ENCODE peak calls at places on chromosome 7, in six cellular contexts. N, I, L, Q, Z and S are unnamed samples.

GRCh38 chr7:137325927-137326326 is 17.6 kb downstream of the PTN start:
- DNase-seq in N (no peak), I (no peak), L (peak), Q (no peak), Z (no peak), S (no peak)

GRCh38 chr7:151031011-151031410 is 2.8 kb downstream of the ABCB8 start:
- DNase-seq in N (no peak), I (peak), L (no peak), Q (no peak), Z (no peak), S (no peak)

GRCh38 chr7:115910541-115911164 is 119.9 kb downstream of the TFEC start:
- DNase-seq in N (peak), I (peak), L (peak), Q (peak), Z (no peak), S (peak)

GRCh38 chr7:13159467-13160184 is 472.2 kb downstream of the ARL4A start:
- DNase-seq in N (no peak), I (no peak), L (no peak), Q (no peak), Z (no peak), S (no peak)

GRCh38 chr7:47379629-47380324 is 202.1 kb downstream of the TNS3 start:
- DNase-seq in N (peak), I (peak), L (peak), Q (no peak), Z (peak), S (peak)

GRCh38 chr7:19561121-19561805 is 147.6 kb downstream of the POLR1F start:
- DNase-seq in N (peak), I (peak), L (peak), Q (no peak), Z (no peak), S (peak)

GRCh38 chr7:108584211-108584610 is 14.5 kb downstream of the DNAJB9 start:
- DNase-seq in N (no peak), I (no peak), L (peak), Q (no peak), Z (no peak), S (peak)

GRCh38 chr7:48140001-48140681 is 31.1 kb upstream of the ABCA13 start:
- DNase-seq in N (peak), I (peak), L (peak), Q (no peak), Z (no peak), S (no peak)

GRCh38 chr7:93920496-93921189 is 892 bp upstream of the GNG11 start:
- DNase-seq in N (no peak), I (peak), L (no peak), Q (no peak), Z (no peak), S (peak)

GRCh38 chr7:151795168-151795754 is 81.7 kb downstream of the PRKAG2 start:
- DNase-seq in N (no peak), I (peak), L (no peak), Q (no peak), Z (peak), S (no peak)

GRCh38 chr7:28573751-28574295 is 161.5 kb downstream of the CREB5 start:
- DNase-seq in N (peak), I (peak), L (no peak), Q (peak), Z (no peak), S (no peak)

GRCh38 chr7:37092548-37092947 is 356.1 kb downstream of the ELMO1 start:
- DNase-seq in N (no peak), I (no peak), L (no peak), Q (no peak), Z (peak), S (no peak)

GRCh38 chr7:80604436-80604835 is 34.0 kb upstream of the CD36 start:
- DNase-seq in N (no peak), I (no peak), L (no peak), Q (no peak), Z (no peak), S (no peak)

GRCh38 chr7:44735403-44736165 is 13.1 kb upstream of the ZMIZ2 start:
- DNase-seq in N (peak), I (peak), L (peak), Q (no peak), Z (no peak), S (peak)

GRCh38 chr7:1555813-1556540 is at the start of gene TMEM184A:
- DNase-seq in N (no peak), I (no peak), L (no peak), Q (peak), Z (no peak), S (peak)

GRCh38 chr7:130349911-130350782 is 5.5 kb downstream of the CPA5 start:
- DNase-seq in N (peak), I (peak), L (peak), Q (no peak), Z (no peak), S (no peak)

GRCh38 chr7:100127866-100128601 is 1.3 kb downstream of the MBLAC1 start:
- DNase-seq in N (no peak), I (no peak), L (no peak), Q (peak), Z (no peak), S (no peak)

GRCh38 chr7:127665922-127666321 is 13.9 kb downstream of the SND1 start:
- DNase-seq in N (no peak), I (no peak), L (no peak), Q (no peak), Z (no peak), S (no peak)

GRCh38 chr7:44978511-44979366 is at the start of gene MYO1G:
- DNase-seq in N (no peak), I (no peak), L (no peak), Q (peak), Z (peak), S (no peak)

GRCh38 chr7:93941956-93942355 is 20.4 kb downstream of the GNG11 start:
- DNase-seq in N (no peak), I (peak), L (no peak), Q (no peak), Z (no peak), S (peak)

GRCh38 chr7:81333004-81333403 is 414.2 kb upstream of the SEMA3C start:
- DNase-seq in N (peak), I (peak), L (peak), Q (no peak), Z (no peak), S (peak)

GRCh38 chr7:14570750-14571607 is 331.6 kb downstream of the DGKB start:
- DNase-seq in N (no peak), I (no peak), L (no peak), Q (no peak), Z (no peak), S (no peak)

GRCh38 chr7:107891619-107892366 is 810 bp downstream of the DLD start:
- DNase-seq in N (peak), I (peak), L (peak), Q (peak), Z (no peak), S (no peak)

GRCh38 chr7:39240864-39241263 is 263.2 kb downstream of the POU6F2 start:
- DNase-seq in N (no peak), I (no peak), L (no peak), Q (no peak), Z (no peak), S (peak)

GRCh38 chr7:47460251-47460989 is 121.5 kb downstream of the TNS3 start:
- DNase-seq in N (no peak), I (no peak), L (no peak), Q (no peak), Z (no peak), S (no peak)

GRCh38 chr7:50988988-50989387 is 206.3 kb upstream of the GRB10 start:
- DNase-seq in N (no peak), I (no peak), L (no peak), Q (no peak), Z (no peak), S (no peak)

GRCh38 chr7:47452715-47453092 is 129.2 kb downstream of the TNS3 start:
- DNase-seq in N (no peak), I (no peak), L (no peak), Q (no peak), Z (no peak), S (no peak)